ENCODE peak calls at places on chromosomes 6 and 20, in eight cellular contexts. N is pancreas, D is H1, K is left ventricle myocardium inferior, S is fibroblast of pulmonary artery, T is A549, J is testis, M is body of pancreas. R is an unnamed sample.

GRCh38 chr6:141167945-141168344 is 964.8 kb upstream of the GJE1 start:
- DNase-seq in K (no peak), J (peak), T (no peak), N (no peak), S (no peak), M (no peak), D (no peak), R (no peak)

GRCh38 chr6:121828567-121828966 is 393.1 kb downstream of the GJA1 start:
- DNase-seq in T (no peak), M (no peak), J (no peak), D (no peak), S (peak), K (no peak), N (no peak), R (no peak)

GRCh38 chr6:138818496-138819194 is 22.8 kb downstream of the ECT2L start:
- DNase-seq in N (no peak), S (no peak), K (no peak), T (no peak), J (no peak), M (no peak), D (no peak), R (no peak)

GRCh38 chr6:63272397-63272796 is 47.4 kb downstream of the LGSN start:
- DNase-seq in T (peak), N (no peak), D (no peak), J (no peak), M (no peak), S (peak), K (no peak), R (peak)

GRCh38 chr6:52881996-52882841 is 27.3 kb downstream of the GSTA3 start:
- DNase-seq in T (peak), N (peak), J (peak), K (peak), D (peak), M (peak), S (peak), R (peak)

GRCh38 chr6:107323133-107323785 is 136.1 kb downstream of the PDSS2 start:
- DNase-seq in J (no peak), T (no peak), K (no peak), D (no peak), N (no peak), M (no peak), S (peak), R (peak)

GRCh38 chr6:151690303-151690702 is 117.2 kb upstream of the ESR1 start:
- DNase-seq in S (peak), D (no peak), T (no peak), J (no peak), N (no peak), M (no peak), K (no peak), R (no peak)

GRCh38 chr6:105974981-105975380 is 111.2 kb upstream of the PRDM1 start:
- DNase-seq in D (no peak), K (no peak), J (no peak), T (no peak), S (no peak), N (no peak), M (no peak), R (no peak)

GRCh38 chr20:23187759-23188158 is 101.6 kb upstream of the CD93 start:
- DNase-seq in N (no peak), M (peak), T (peak), K (peak), J (peak), D (no peak), S (peak), R (no peak)

GRCh38 chr20:8616792-8617191 is 452.1 kb upstream of the PLCB4 start:
- DNase-seq in M (no peak), N (no peak), D (no peak), S (peak), K (no peak), T (no peak), J (no peak), R (peak)

GRCh38 chr6:13375360-13375878 is 47.1 kb upstream of the TBC1D7 start:
- DNase-seq in J (no peak), T (no peak), S (no peak), M (no peak), N (no peak), D (no peak), K (no peak), R (no peak)

GRCh38 chr20:63045991-63046390 is 39.2 kb upstream of the BHLHE23 start:
- DNase-seq in J (no peak), M (no peak), T (no peak), D (no peak), K (no peak), S (no peak), N (no peak), R (no peak)

GRCh38 chr20:31853481-31853880 is 8.1 kb upstream of the FOXS1 start:
- DNase-seq in D (no peak), J (no peak), M (no peak), T (no peak), S (no peak), N (no peak), K (no peak), R (no peak)

GRCh38 chr6:78611886-78612480 is 255.4 kb upstream of the IRAK1BP1 start:
- DNase-seq in N (no peak), T (peak), K (no peak), J (no peak), M (no peak), D (no peak), S (peak), R (peak)

GRCh38 chr6:15132854-15133670 is 112.8 kb upstream of the JARID2 start:
- DNase-seq in T (peak), D (no peak), M (peak), S (peak), K (no peak), N (no peak), J (no peak), R (peak)

GRCh38 chr6:100446922-100447899 is 17.5 kb downstream of the SIM1 start:
- DNase-seq in N (no peak), S (no peak), T (no peak), K (no peak), D (peak), M (no peak), J (peak), R (peak)

GRCh38 chr20:59291740-59292139 is 8.7 kb upstream of the EDN3 start:
- DNase-seq in T (no peak), M (no peak), D (no peak), S (no peak), J (no peak), K (no peak), N (no peak), R (no peak)

GRCh38 chr6:39926668-39927067 is 7.6 kb downstream of the MOCS1 start:
- DNase-seq in K (no peak), S (peak), D (no peak), J (no peak), N (no peak), M (no peak), T (no peak), R (no peak)

GRCh38 chr6:36280467-36280866 is 10.6 kb downstream of the PNPLA1 start:
- DNase-seq in J (no peak), M (no peak), K (no peak), T (no peak), S (no peak), D (no peak), N (no peak), R (no peak)

GRCh38 chr6:44730771-44731391 is 343.4 kb downstream of the CDC5L start:
- DNase-seq in N (no peak), D (no peak), T (no peak), S (peak), M (no peak), J (no peak), K (no peak), R (peak)

GRCh38 chr6:32086661-32087573 is 22.2 kb downstream of the TNXB start:
- DNase-seq in T (no peak), S (peak), D (peak), N (no peak), M (no peak), K (no peak), J (peak), R (peak)

GRCh38 chr6:94213176-94213575 is 793.8 kb upstream of the EPHA7 start:
- DNase-seq in D (no peak), K (no peak), M (no peak), S (no peak), N (no peak), T (no peak), J (no peak), R (no peak)

GRCh38 chr20:47720636-47721427 is 64.4 kb downstream of the SULF2 start:
- DNase-seq in M (no peak), K (no peak), D (no peak), N (no peak), S (peak), T (no peak), J (no peak), R (peak)

GRCh38 chr20:51487525-51488279 is 54.8 kb downstream of the NFATC2 start:
- DNase-seq in M (no peak), D (no peak), N (no peak), J (no peak), K (no peak), S (peak), T (peak), R (peak)

GRCh38 chr20:41339957-41340326 is 679 bp upstream of the LPIN3 start:
- DNase-seq in D (peak), M (peak), S (peak), N (peak), T (peak), K (peak), J (peak), R (peak)

GRCh38 chr6:129297592-129297991 is 412.4 kb downstream of the ARHGAP18 start:
- DNase-seq in M (no peak), S (no peak), T (no peak), J (no peak), N (no peak), D (no peak), K (no peak), R (no peak)

GRCh38 chr6:48068326-48069191 is 42.4 kb downstream of the PTCHD4 start:
- DNase-seq in N (no peak), J (no peak), M (no peak), T (no peak), D (peak), S (no peak), K (no peak), R (no peak)

GRCh38 chr6:115885636-115886366 is 174.9 kb downstream of the FRK start:
- DNase-seq in T (no peak), M (no peak), D (no peak), S (no peak), J (no peak), N (no peak), K (no peak), R (no peak)
- TF ChIP-seq CTCF in T (no peak), M (no peak), D (no peak), S (no peak), J (no peak), N (no peak), K (no peak), R (no peak)

GRCh38 chr6:7146079-7146828 is 38.5 kb downstream of the RREB1 start:
- DNase-seq in S (peak), N (peak), K (peak), M (peak), D (no peak), T (no peak), J (peak), R (peak)
- H3K4me3 ChIP-seq in S (no peak), N (no peak), K (peak), M (no peak), D (no peak), T (no peak), J (no peak), R (no peak)

DNA sequence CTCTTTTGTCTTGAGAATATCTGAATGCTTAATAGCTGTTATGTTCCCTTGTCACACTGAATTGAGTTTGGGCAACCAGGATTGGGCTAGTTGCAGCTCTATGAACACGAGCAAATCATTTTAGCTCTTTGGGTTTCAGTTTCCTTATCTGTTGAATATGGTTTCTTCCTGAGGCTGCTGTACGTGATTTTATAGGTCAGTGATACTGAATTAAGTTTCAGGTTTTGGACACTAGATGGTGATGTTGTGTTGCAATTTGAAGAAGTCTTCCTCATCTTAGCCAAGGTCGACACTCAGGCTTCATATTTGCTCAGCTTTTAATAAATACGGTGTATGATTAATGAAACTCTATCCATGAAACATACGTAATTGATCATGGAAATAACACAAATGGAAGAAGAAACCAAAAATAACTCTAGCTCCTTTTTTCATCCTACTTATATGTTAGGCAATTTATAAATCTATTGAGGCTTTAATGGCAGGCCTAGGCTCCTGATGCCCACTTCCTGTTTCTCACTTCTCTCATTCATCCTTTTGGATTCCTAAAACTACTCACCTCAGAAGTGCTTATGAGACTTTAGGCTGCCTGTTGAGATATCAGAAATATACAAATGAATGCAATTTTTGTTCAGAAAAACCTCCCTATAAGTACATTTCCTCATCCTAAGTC is 354.1 kb upstream of the MAP3K7 start:
- DNase-seq in J (no peak), S (peak), K (no peak), N (no peak), M (peak), D (no peak), T (peak), R (peak)
- TF ChIP-seq CTCF in J (peak), S (peak), K (peak), N (peak), M (peak), D (no peak), T (peak), R (peak)

GRCh38 chr20:10172998-10173655 is 45.5 kb upstream of the SNAP25 start:
- DNase-seq in K (no peak), D (no peak), J (no peak), N (no peak), S (no peak), T (peak), M (no peak), R (no peak)
- H3K4me3 ChIP-seq in K (no peak), D (no peak), J (no peak), N (no peak), S (no peak), T (peak), M (no peak), R (no peak)

GRCh38 chr6:157468574-157468973 is 87.6 kb downstream of the ZDHHC14 start:
- DNase-seq in M (no peak), J (no peak), S (no peak), K (no peak), D (no peak), T (no peak), N (no peak), R (no peak)
- TF ChIP-seq CTCF in M (no peak), J (no peak), S (no peak), K (no peak), D (no peak), T (no peak), N (no peak), R (no peak)

DNA sequence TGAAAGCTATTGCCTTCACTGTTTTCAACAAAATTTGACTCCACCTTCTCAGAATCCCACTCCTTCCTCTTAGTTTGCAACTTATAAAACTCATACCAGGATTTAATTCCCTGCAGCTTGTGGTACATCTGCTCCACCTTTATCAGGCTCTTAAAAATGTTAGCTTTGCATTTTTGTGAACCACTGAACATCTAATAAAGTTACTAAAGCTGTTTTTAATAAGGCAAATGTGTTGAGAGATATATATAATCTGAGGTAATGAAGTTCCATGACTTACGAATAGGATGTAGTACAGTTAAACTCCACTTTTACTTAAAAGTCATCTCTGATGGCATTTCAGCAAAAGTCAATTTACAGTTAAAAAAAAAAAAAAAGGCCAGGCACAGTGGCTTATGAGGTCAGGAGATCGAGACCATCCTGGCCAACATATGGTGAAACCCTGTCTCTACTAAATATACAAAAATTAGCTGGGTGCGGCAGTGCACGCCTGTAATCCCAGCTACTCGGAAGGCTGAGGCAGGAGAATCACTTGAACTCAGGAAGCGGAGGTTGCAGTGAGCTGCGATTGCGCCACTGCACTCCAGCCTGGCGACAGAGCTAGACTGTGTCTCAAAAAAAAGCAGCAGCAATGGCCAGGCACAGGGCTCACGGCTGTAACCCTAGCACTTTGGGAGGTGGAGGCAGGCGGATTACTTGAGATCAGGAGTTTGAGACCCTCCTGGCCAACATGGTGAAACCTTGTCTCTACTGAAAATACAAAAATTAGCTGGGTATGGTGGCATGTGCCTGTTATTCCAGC is 106.2 kb downstream of the KIF13A start:
- DNase-seq in J (no peak), S (no peak), K (peak), D (no peak), M (peak), T (no peak), N (no peak), R (no peak)
- H3K4me3 ChIP-seq in J (no peak), S (no peak), K (no peak), D (no peak), M (no peak), T (no peak), N (no peak), R (no peak)

GRCh38 chr6:165662671-165663282 is at the start of gene PDE10A:
- DNase-seq in M (no peak), N (no peak), D (peak), J (no peak), K (peak), S (peak), T (peak), R (peak)
- TF ChIP-seq CTCF in M (no peak), N (no peak), D (no peak), J (no peak), K (no peak), S (no peak), T (no peak), R (no peak)